ENCODE peak calls at places on chromosome 12, in five cellular contexts. K is heart left ventricle; N is fibroblast of mammary gland; O is CD4-positive, CD25-positive, alpha-beta regulatory T cell; X is CD8-positive, alpha-beta memory T cell. Y is an unnamed sample.
A peak's percentile ranks its signal among the peaks of the same experiment; 100 is the strongest.

GRCh38 chr12:3603576-3603975 is 112.6 kb downstream of the PRMT8 start:
- DNase-seq in K (no peak), N (no peak), O (no peak), X (no peak), Y (no peak)

GRCh38 chr12:111578971-111579340 is 20.2 kb downstream of the ATXN2 start:
- DNase-seq in K (no peak), N (no peak), O (no peak), X (no peak), Y (no peak)

GRCh38 chr12:94925729-94926128 is 77.8 kb downstream of the NDUFA12 start:
- DNase-seq in K (no peak), N (no peak), O (no peak), X (no peak), Y (no peak)

GRCh38 chr12:112979281-112979680 is 962 bp downstream of the OAS2 start:
- DNase-seq in K (peak; percentile 39), N (no peak), O (peak; percentile 63), X (peak; percentile 59), Y (no peak)

GRCh38 chr12:69239922-69240624 is 704 bp downstream of the CPSF6 start:
- DNase-seq in K (peak; percentile 47), N (no peak), O (peak; percentile 54), X (peak; percentile 67), Y (no peak)

GRCh38 chr12:12716151-12716844 is 870 bp upstream of the CDKN1B start:
- DNase-seq in K (no peak), N (peak; percentile 46), O (peak; percentile 51), X (no peak), Y (no peak)

GRCh38 chr12:72277415-72277814 is 5.2 kb downstream of the TRHDE start:
- DNase-seq in K (no peak), N (peak; percentile 10), O (no peak), X (no peak), Y (no peak)

GRCh38 chr12:126648074-126648473 is 1582.8 kb downstream of the AACS start:
- DNase-seq in K (no peak), N (no peak), O (no peak), X (no peak), Y (no peak)

GRCh38 chr12:54529581-54529980 is 19.8 kb upstream of the PDE1B start:
- DNase-seq in K (no peak), N (no peak), O (no peak), X (no peak), Y (no peak)

GRCh38 chr12:45696049-45696448 is 33.5 kb upstream of the ARID2 start:
- DNase-seq in K (no peak), N (no peak), O (no peak), X (no peak), Y (no peak)

GRCh38 chr12:56684745-56685369 is 3.2 kb downstream of the PTGES3 start:
- DNase-seq in K (no peak), N (no peak), O (peak; percentile 41), X (no peak), Y (no peak)

GRCh38 chr12:59084758-59085383 is 164.6 kb upstream of the LRIG3 start:
- DNase-seq in K (peak; percentile 23), N (peak; percentile 92), O (no peak), X (no peak), Y (no peak)

GRCh38 chr12:66932126-66932525 is 253.2 kb upstream of the GRIP1 start:
- DNase-seq in K (no peak), N (no peak), O (no peak), X (no peak), Y (no peak)

GRCh38 chr12:75317784-75318183 is 12.3 kb downstream of the CAPS2 start:
- DNase-seq in K (no peak), N (no peak), O (no peak), X (no peak), Y (no peak)

GRCh38 chr12:52232916-52233461 is at the start of gene KRT7:
- DNase-seq in K (no peak), N (no peak), O (no peak), X (no peak), Y (no peak)

GRCh38 chr12:24034160-24034559 is 84.7 kb upstream of the SOX5 start:
- DNase-seq in K (no peak), N (peak; percentile 67), O (no peak), X (no peak), Y (no peak)

GRCh38 chr12:116876151-116876869 is 4.9 kb downstream of the HRK start:
- DNase-seq in K (no peak), N (no peak), O (no peak), X (no peak), Y (no peak)

GRCh38 chr12:50579757-50580267 is 75.0 kb downstream of the DIP2B start:
- DNase-seq in K (no peak), N (peak; percentile 74), O (no peak), X (no peak), Y (no peak)

GRCh38 chr12:42958271-42958674 is 368.7 kb upstream of the PRICKLE1 start:
- DNase-seq in K (no peak), N (peak; percentile 67), O (no peak), X (no peak), Y (no peak)

GRCh38 chr12:79911889-79912656 is 22.8 kb downstream of the PPP1R12A start:
- DNase-seq in K (no peak), N (peak; percentile 54), O (no peak), X (no peak), Y (no peak)

GRCh38 chr12:14942532-14942931 is 4.2 kb upstream of the ERP27 start:
- DNase-seq in K (no peak), N (no peak), O (no peak), X (no peak), Y (no peak)

GRCh38 chr12:85825751-85826150 is 10.5 kb downstream of the RASSF9 start:
- DNase-seq in K (no peak), N (peak; percentile 15), O (no peak), X (no peak), Y (no peak)

GRCh38 chr12:65106948-65107347 is 14.2 kb downstream of the WIF1 start:
- DNase-seq in K (no peak), N (peak; percentile 36), O (no peak), X (no peak), Y (no peak)

GRCh38 chr12:75853621-75854020 is 178.0 kb downstream of the PHLDA1 start:
- DNase-seq in K (no peak), N (no peak), O (no peak), X (no peak), Y (no peak)

GRCh38 chr12:97425802-97426484 is 36.7 kb upstream of the RMST start:
- DNase-seq in K (no peak), N (no peak), O (no peak), X (no peak), Y (no peak)

GRCh38 chr12:40971911-40972310 is 216.2 kb upstream of the PDZRN4 start:
- DNase-seq in K (no peak), N (peak; percentile 19), O (no peak), X (no peak), Y (no peak)

GRCh38 chr12:112551681-112552080 is 132.9 kb downstream of the PTPN11 start:
- DNase-seq in K (no peak), N (no peak), O (no peak), X (no peak), Y (no peak)

GRCh38 chr12:83865431-83865830 is 1047.2 kb downstream of the SLC6A15 start:
- DNase-seq in K (no peak), N (no peak), O (no peak), X (no peak), Y (no peak)

GRCh38 chr12:130438243-130438620 is 100.5 kb downstream of the PIWIL1 start:
- DNase-seq in K (no peak), N (no peak), O (no peak), X (no peak), Y (no peak)

GRCh38 chr12:124053855-124054254 is 80.8 kb downstream of the ZNF664 start:
- DNase-seq in K (peak; percentile 57), N (peak; percentile 61), O (no peak), X (no peak), Y (no peak)

GRCh38 chr12:56571131-56571530 is 49.5 kb downstream of the RBMS2 start:
- DNase-seq in K (no peak), N (no peak), O (no peak), X (no peak), Y (no peak)

GRCh38 chr12:122871851-122872785 is 23.8 kb downstream of the VPS37B start:
- DNase-seq in K (peak; percentile 81), N (peak; percentile 78), O (peak; percentile 39), X (peak; percentile 53), Y (no peak)

GRCh38 chr12:52201520-52201839 is 9.7 kb upstream of the KRT80 start:
- DNase-seq in K (peak; percentile 21), N (no peak), O (no peak), X (no peak), Y (no peak)

GRCh38 chr12:31896514-31897039 is 62.6 kb upstream of the RESF1 start:
- DNase-seq in K (no peak), N (peak; percentile 6), O (peak; percentile 93), X (peak; percentile 92), Y (peak; percentile 100)

GRCh38 chr12:31900271-31900670 is 58.9 kb upstream of the RESF1 start:
- DNase-seq in K (no peak), N (no peak), O (no peak), X (no peak), Y (no peak)

GRCh38 chr12:31899136-31899535 is 60.1 kb upstream of the RESF1 start:
- DNase-seq in K (no peak), N (no peak), O (no peak), X (no peak), Y (no peak)

GRCh38 chr12:31895449-31896150 is 63.6 kb upstream of the RESF1 start:
- DNase-seq in K (no peak), N (no peak), O (no peak), X (no peak), Y (no peak)

GRCh38 chr12:31897791-31898503 is 61.3 kb upstream of the RESF1 start:
- DNase-seq in K (peak; percentile 53), N (peak; percentile 5), O (no peak), X (peak; percentile 67), Y (no peak)
- H3K4me3 ChIP-seq in K (no peak overlapping the region), N (no peak overlapping the region), O (peak overlapping the region; percentile 51), X (peak overlapping the region; percentile 12), Y (no peak overlapping the region)

GRCh38 chr12:71190822-71191221 is 33.0 kb upstream of the TSPAN8 start:
- DNase-seq in K (no peak), N (no peak), O (no peak), X (no peak), Y (no peak)
- H3K4me3 ChIP-seq in K (no peak overlapping the region), N (no peak overlapping the region), O (no peak overlapping the region), X (no peak overlapping the region), Y (no peak overlapping the region)

DNA sequence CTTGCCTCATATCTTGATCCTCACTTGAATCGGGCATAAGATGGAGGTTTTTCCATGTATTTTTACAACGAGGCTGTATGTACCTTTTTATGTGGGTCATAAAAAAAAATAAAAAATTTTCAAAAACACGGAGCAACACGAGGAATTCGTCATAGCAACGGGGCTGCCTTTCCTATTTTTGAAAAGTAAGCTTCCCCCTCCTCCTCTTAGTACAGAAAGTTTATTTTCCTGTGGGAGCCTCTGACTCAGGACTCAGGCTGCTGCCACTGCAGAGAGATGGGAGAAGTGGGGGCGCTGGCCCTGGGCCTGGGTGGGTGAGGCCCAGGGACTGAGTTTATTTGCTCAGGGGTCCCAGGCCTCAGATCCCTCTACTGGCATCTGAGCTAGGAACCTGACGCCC is 10.1 kb upstream of the CMKLR1 start:
- DNase-seq in K (no peak), N (peak; percentile 16), O (no peak), X (no peak), Y (no peak)
- H3K4me3 ChIP-seq in K (no peak overlapping the region), N (no peak overlapping the region), O (no peak overlapping the region), X (no peak overlapping the region), Y (no peak overlapping the region)

GRCh38 chr12:91182664-91183455 is at the start of gene DCN:
- DNase-seq in K (no peak), N (peak; percentile 76), O (no peak), X (no peak), Y (no peak)
- H3K4me3 ChIP-seq in K (peak within 1 kb of the TSS; percentile 61), N (peak within 1 kb of the TSS; percentile 51), O (no peak within 1 kb of the TSS), X (no peak within 1 kb of the TSS), Y (no peak within 1 kb of the TSS)

Y was measured in Jurkat, Clone E6-1.